ENCODE peak calls at places on chromosomes 7 and 10, in four cellular contexts. One of them, this sample, is unnamed.

GRCh38 chr10:22252286-22252800 is 34.5 kb upstream of the EBLN1 start:
- DNase-seq in SW480: peak
- DNase-seq in stimulated activated CD4-positive, alpha-beta T cell treated with anti-CD3 and anti-CD28 coated beads, Interleukin-12 subunit alpha, Interleukin-12 subunit beta, amount 100 ng/mL, for 4 hours: peak
- DNase-seq in head of caudate nucleus: no peak
- DNase-seq in this sample: peak

GRCh38 chr10:110423650-110424049 is 74.1 kb upstream of the DUSP5 start:
- DNase-seq in SW480: no peak
- DNase-seq in stimulated activated CD4-positive, alpha-beta T cell treated with anti-CD3 and anti-CD28 coated beads, Interleukin-12 subunit alpha, Interleukin-12 subunit beta, amount 100 ng/mL, for 4 hours: no peak
- DNase-seq in head of caudate nucleus: peak
- DNase-seq in this sample: no peak

GRCh38 chr10:75400163-75400768 is 1.3 kb downstream of the ZNF503 start:
- DNase-seq in SW480: no peak
- DNase-seq in stimulated activated CD4-positive, alpha-beta T cell treated with anti-CD3 and anti-CD28 coated beads, Interleukin-12 subunit alpha, Interleukin-12 subunit beta, amount 100 ng/mL, for 4 hours: no peak
- DNase-seq in head of caudate nucleus: no peak
- DNase-seq in this sample: peak

GRCh38 chr7:117218700-117219099 is 104.2 kb downstream of the WNT2 start:
- DNase-seq in SW480: no peak
- DNase-seq in stimulated activated CD4-positive, alpha-beta T cell treated with anti-CD3 and anti-CD28 coated beads, Interleukin-12 subunit alpha, Interleukin-12 subunit beta, amount 100 ng/mL, for 4 hours: no peak
- DNase-seq in head of caudate nucleus: no peak
- DNase-seq in this sample: no peak

GRCh38 chr10:14712991-14713422 is 61.7 kb downstream of the FAM107B start:
- DNase-seq in SW480: peak
- DNase-seq in stimulated activated CD4-positive, alpha-beta T cell treated with anti-CD3 and anti-CD28 coated beads, Interleukin-12 subunit alpha, Interleukin-12 subunit beta, amount 100 ng/mL, for 4 hours: no peak
- DNase-seq in head of caudate nucleus: no peak
- DNase-seq in this sample: no peak

GRCh38 chr7:112876877-112877276 is 86.7 kb upstream of the TMEM168 start:
- DNase-seq in SW480: no peak
- DNase-seq in stimulated activated CD4-positive, alpha-beta T cell treated with anti-CD3 and anti-CD28 coated beads, Interleukin-12 subunit alpha, Interleukin-12 subunit beta, amount 100 ng/mL, for 4 hours: no peak
- DNase-seq in head of caudate nucleus: no peak
- DNase-seq in this sample: no peak

GRCh38 chr10:30630571-30630970 is 1.0 kb upstream of the LYZL2 start:
- DNase-seq in SW480: no peak
- DNase-seq in stimulated activated CD4-positive, alpha-beta T cell treated with anti-CD3 and anti-CD28 coated beads, Interleukin-12 subunit alpha, Interleukin-12 subunit beta, amount 100 ng/mL, for 4 hours: no peak
- DNase-seq in head of caudate nucleus: no peak
- DNase-seq in this sample: no peak

GRCh38 chr7:98329100-98329871 is 47.8 kb downstream of the BRI3 start:
- DNase-seq in SW480: no peak
- DNase-seq in stimulated activated CD4-positive, alpha-beta T cell treated with anti-CD3 and anti-CD28 coated beads, Interleukin-12 subunit alpha, Interleukin-12 subunit beta, amount 100 ng/mL, for 4 hours: no peak
- DNase-seq in head of caudate nucleus: no peak
- DNase-seq in this sample: no peak

GRCh38 chr10:651700-652099 is 37.8 kb downstream of the DIP2C start:
- DNase-seq in SW480: no peak
- DNase-seq in stimulated activated CD4-positive, alpha-beta T cell treated with anti-CD3 and anti-CD28 coated beads, Interleukin-12 subunit alpha, Interleukin-12 subunit beta, amount 100 ng/mL, for 4 hours: no peak
- DNase-seq in head of caudate nucleus: no peak
- DNase-seq in this sample: no peak

GRCh38 chr7:158809596-158809995 is 19.7 kb downstream of the ESYT2 start:
- DNase-seq in SW480: no peak
- DNase-seq in stimulated activated CD4-positive, alpha-beta T cell treated with anti-CD3 and anti-CD28 coated beads, Interleukin-12 subunit alpha, Interleukin-12 subunit beta, amount 100 ng/mL, for 4 hours: no peak
- DNase-seq in head of caudate nucleus: no peak
- DNase-seq in this sample: no peak

GRCh38 chr7:140397784-140398750 is at the start of gene SLC37A3:
- DNase-seq in SW480: peak
- DNase-seq in stimulated activated CD4-positive, alpha-beta T cell treated with anti-CD3 and anti-CD28 coated beads, Interleukin-12 subunit alpha, Interleukin-12 subunit beta, amount 100 ng/mL, for 4 hours: peak
- DNase-seq in head of caudate nucleus: peak
- DNase-seq in this sample: peak

GRCh38 chr7:28126047-28127041 is 54.3 kb downstream of the JAZF1 start:
- DNase-seq in SW480: no peak
- DNase-seq in stimulated activated CD4-positive, alpha-beta T cell treated with anti-CD3 and anti-CD28 coated beads, Interleukin-12 subunit alpha, Interleukin-12 subunit beta, amount 100 ng/mL, for 4 hours: no peak
- DNase-seq in head of caudate nucleus: no peak
- DNase-seq in this sample: no peak

GRCh38 chr10:127619550-127619949 is 70.4 kb downstream of the NPS start:
- DNase-seq in SW480: no peak
- DNase-seq in stimulated activated CD4-positive, alpha-beta T cell treated with anti-CD3 and anti-CD28 coated beads, Interleukin-12 subunit alpha, Interleukin-12 subunit beta, amount 100 ng/mL, for 4 hours: no peak
- DNase-seq in head of caudate nucleus: peak
- DNase-seq in this sample: no peak

GRCh38 chr10:35600193-35600592 is 4.9 kb upstream of the GJD4 start:
- DNase-seq in SW480: no peak
- DNase-seq in stimulated activated CD4-positive, alpha-beta T cell treated with anti-CD3 and anti-CD28 coated beads, Interleukin-12 subunit alpha, Interleukin-12 subunit beta, amount 100 ng/mL, for 4 hours: no peak
- DNase-seq in head of caudate nucleus: no peak
- DNase-seq in this sample: no peak

GRCh38 chr10:34666008-34666700 is 148.9 kb downstream of the PARD3 start:
- DNase-seq in SW480: peak
- DNase-seq in stimulated activated CD4-positive, alpha-beta T cell treated with anti-CD3 and anti-CD28 coated beads, Interleukin-12 subunit alpha, Interleukin-12 subunit beta, amount 100 ng/mL, for 4 hours: no peak
- DNase-seq in head of caudate nucleus: no peak
- DNase-seq in this sample: no peak

GRCh38 chr7:104908636-104909035 is 105.4 kb upstream of the KMT2E start:
- DNase-seq in SW480: no peak
- DNase-seq in stimulated activated CD4-positive, alpha-beta T cell treated with anti-CD3 and anti-CD28 coated beads, Interleukin-12 subunit alpha, Interleukin-12 subunit beta, amount 100 ng/mL, for 4 hours: no peak
- DNase-seq in head of caudate nucleus: no peak
- DNase-seq in this sample: no peak

GRCh38 chr7:21412291-21412896 is 15.5 kb upstream of the SP4 start:
- DNase-seq in SW480: no peak
- DNase-seq in stimulated activated CD4-positive, alpha-beta T cell treated with anti-CD3 and anti-CD28 coated beads, Interleukin-12 subunit alpha, Interleukin-12 subunit beta, amount 100 ng/mL, for 4 hours: no peak
- DNase-seq in head of caudate nucleus: no peak
- DNase-seq in this sample: no peak

GRCh38 chr7:45924283-45924682 is 3.2 kb upstream of the IGFBP3 start:
- DNase-seq in SW480: peak
- DNase-seq in stimulated activated CD4-positive, alpha-beta T cell treated with anti-CD3 and anti-CD28 coated beads, Interleukin-12 subunit alpha, Interleukin-12 subunit beta, amount 100 ng/mL, for 4 hours: no peak
- DNase-seq in head of caudate nucleus: no peak
- DNase-seq in this sample: no peak

GRCh38 chr10:124998624-124999291 is 56.8 kb downstream of the ZRANB1 start:
- DNase-seq in SW480: no peak
- DNase-seq in stimulated activated CD4-positive, alpha-beta T cell treated with anti-CD3 and anti-CD28 coated beads, Interleukin-12 subunit alpha, Interleukin-12 subunit beta, amount 100 ng/mL, for 4 hours: no peak
- DNase-seq in head of caudate nucleus: peak
- DNase-seq in this sample: peak

GRCh38 chr7:136868496-136869005 is at the start of gene CHRM2:
- DNase-seq in SW480: no peak
- DNase-seq in stimulated activated CD4-positive, alpha-beta T cell treated with anti-CD3 and anti-CD28 coated beads, Interleukin-12 subunit alpha, Interleukin-12 subunit beta, amount 100 ng/mL, for 4 hours: no peak
- DNase-seq in head of caudate nucleus: no peak
- DNase-seq in this sample: no peak

GRCh38 chr7:156206174-156206573 is 393.9 kb upstream of the SHH start:
- DNase-seq in SW480: no peak
- DNase-seq in stimulated activated CD4-positive, alpha-beta T cell treated with anti-CD3 and anti-CD28 coated beads, Interleukin-12 subunit alpha, Interleukin-12 subunit beta, amount 100 ng/mL, for 4 hours: no peak
- DNase-seq in head of caudate nucleus: no peak
- DNase-seq in this sample: no peak

GRCh38 chr7:42071372-42072261 is 165.4 kb downstream of the GLI3 start:
- DNase-seq in SW480: peak
- DNase-seq in stimulated activated CD4-positive, alpha-beta T cell treated with anti-CD3 and anti-CD28 coated beads, Interleukin-12 subunit alpha, Interleukin-12 subunit beta, amount 100 ng/mL, for 4 hours: no peak
- DNase-seq in head of caudate nucleus: no peak
- DNase-seq in this sample: no peak

GRCh38 chr7:64101943-64102655 is 56.9 kb downstream of the ZNF727 start:
- DNase-seq in SW480: no peak
- DNase-seq in stimulated activated CD4-positive, alpha-beta T cell treated with anti-CD3 and anti-CD28 coated beads, Interleukin-12 subunit alpha, Interleukin-12 subunit beta, amount 100 ng/mL, for 4 hours: no peak
- DNase-seq in head of caudate nucleus: no peak
- DNase-seq in this sample: no peak

GRCh38 chr10:123044391-123044790 is 35.6 kb downstream of the ACADSB start:
- DNase-seq in SW480: peak
- DNase-seq in stimulated activated CD4-positive, alpha-beta T cell treated with anti-CD3 and anti-CD28 coated beads, Interleukin-12 subunit alpha, Interleukin-12 subunit beta, amount 100 ng/mL, for 4 hours: no peak
- DNase-seq in head of caudate nucleus: no peak
- DNase-seq in this sample: no peak

GRCh38 chr10:26378763-26379361 is 59.3 kb upstream of the APBB1IP start:
- DNase-seq in SW480: no peak
- DNase-seq in stimulated activated CD4-positive, alpha-beta T cell treated with anti-CD3 and anti-CD28 coated beads, Interleukin-12 subunit alpha, Interleukin-12 subunit beta, amount 100 ng/mL, for 4 hours: no peak
- DNase-seq in head of caudate nucleus: no peak
- DNase-seq in this sample: no peak

GRCh38 chr7:34842782-34843181 is 184.8 kb downstream of the NPSR1 start:
- DNase-seq in SW480: no peak
- DNase-seq in stimulated activated CD4-positive, alpha-beta T cell treated with anti-CD3 and anti-CD28 coated beads, Interleukin-12 subunit alpha, Interleukin-12 subunit beta, amount 100 ng/mL, for 4 hours: no peak
- DNase-seq in head of caudate nucleus: peak
- DNase-seq in this sample: no peak

GRCh38 chr7:74094224-74095095 is 10.9 kb downstream of the LIMK1 start:
- DNase-seq in SW480: peak
- DNase-seq in stimulated activated CD4-positive, alpha-beta T cell treated with anti-CD3 and anti-CD28 coated beads, Interleukin-12 subunit alpha, Interleukin-12 subunit beta, amount 100 ng/mL, for 4 hours: peak
- DNase-seq in head of caudate nucleus: peak
- DNase-seq in this sample: peak

This sample was measured in GM12891.